ENCODE peak calls at places on chromosomes 5 and 9, in five cellular contexts. I is RPMI8226, P is HT-29, X is caudate nucleus, C is EH. Y is an unnamed sample.
A peak's percentile ranks its signal among the peaks of the same experiment; 100 is the strongest.

GRCh38 chr5:82349651-82350050 is 71.5 kb upstream of the RPS23 start:
- DNase-seq in X (peak; percentile 14), I (peak; percentile 49), P (peak; percentile 38), C (no peak), Y (no peak)

GRCh38 chr5:16909464-16909863 is 26.6 kb downstream of the MYO10 start:
- DNase-seq in C (peak; percentile 48), X (no peak), I (no peak), P (no peak), Y (no peak)

GRCh38 chr5:127442085-127442484 is 75.4 kb upstream of the PRRC1 start:
- DNase-seq in X (no peak), I (no peak), C (peak; percentile 17), P (peak; percentile 36), Y (peak; percentile 60)

GRCh38 chr9:125906144-125906543 is 159.0 kb downstream of the PBX3 start:
- DNase-seq in X (no peak), I (no peak), P (no peak), C (peak; percentile 93), Y (peak; percentile 81)

GRCh38 chr5:14385022-14385421 is 196.6 kb upstream of the OTULINL start:
- DNase-seq in C (no peak), P (no peak), X (no peak), I (no peak), Y (no peak)

GRCh38 chr9:133513214-133514088 is 11.3 kb downstream of the MYMK start:
- DNase-seq in X (no peak), I (no peak), C (no peak), P (no peak), Y (peak; percentile 44)

GRCh38 chr9:120324996-120325642 is 254.8 kb downstream of the CDK5RAP2 start:
- DNase-seq in X (no peak), I (peak; percentile 4), C (no peak), P (no peak), Y (no peak)

GRCh38 chr5:140148508-140148907 is 22.8 kb downstream of the IGIP start:
- DNase-seq in P (peak; percentile 28), C (peak; percentile 32), I (no peak), X (no peak), Y (peak; percentile 97)

GRCh38 chr5:167754501-167754941 is 536.9 kb upstream of the WWC1 start:
- DNase-seq in C (peak; percentile 78), X (no peak), I (no peak), P (no peak), Y (no peak)

GRCh38 chr5:149963722-149964121 is 3.2 kb downstream of the SLC26A2 start:
- DNase-seq in P (no peak), I (no peak), C (no peak), X (no peak), Y (no peak)

GRCh38 chr5:67353500-67353931 is 156.9 kb upstream of the CD180 start:
- DNase-seq in X (no peak), P (no peak), C (peak; percentile 38), I (peak; percentile 70), Y (no peak)

GRCh38 chr9:115034801-115035200 is 83.2 kb downstream of the TNC start:
- DNase-seq in P (no peak), I (no peak), C (peak; percentile 89), X (no peak), Y (peak; percentile 56)

Y was measured in osteoblast.